ENCODE peak calls at places on chromosomes 11 and 22, in six cellular contexts. J, C, Q, Y, E and N are unnamed samples.
A peak's percentile ranks its signal among the peaks of the same experiment; 100 is the strongest.

GRCh38 chr11:83006877-83007330 is 64.8 kb downstream of the RAB30 start:
- DNase-seq in Y (no peak), E (no peak), Q (no peak), J (no peak), C (no peak), N (no peak)

GRCh38 chr11:118090545-118091162 is 3.9 kb upstream of the SMIM35 start:
- DNase-seq in J (no peak), Y (peak; percentile 52), C (no peak), Q (no peak), E (no peak), N (no peak)

GRCh38 chr11:10487002-10487647 is 32.1 kb downstream of the AMPD3 start:
- DNase-seq in C (no peak), Y (no peak), E (no peak), Q (no peak), J (no peak), N (no peak)

GRCh38 chr11:85685820-85686459 is at the start of gene CCDC89:
- DNase-seq in Y (peak; percentile 68), E (peak; percentile 97), C (no peak), J (peak; percentile 72), Q (peak; percentile 64), N (no peak)

GRCh38 chr11:77375114-77375513 is 73.6 kb upstream of the GDPD4 start:
- DNase-seq in J (no peak), Y (no peak), Q (no peak), C (no peak), E (no peak), N (no peak)

GRCh38 chr22:30308518-30309230 is 18.1 kb downstream of the TBC1D10A start:
- DNase-seq in C (no peak), J (no peak), E (no peak), Y (no peak), Q (no peak), N (no peak)

GRCh38 chr22:27990879-27991278 is 71.8 kb upstream of the PITPNB start:
- DNase-seq in E (no peak), C (peak; percentile 83), Y (peak; percentile 63), J (peak; percentile 81), Q (no peak), N (no peak)

GRCh38 chr22:46737976-46738641 is at the start of gene CERK:
- DNase-seq in Q (no peak), C (peak; percentile 74), E (no peak), Y (peak; percentile 36), J (peak; percentile 84), N (peak; percentile 70)

GRCh38 chr22:31241200-31241599 is 29.1 kb downstream of the LIMK2 start:
- DNase-seq in E (no peak), C (no peak), Y (peak; percentile 19), J (no peak), Q (no peak), N (no peak)

GRCh38 chr11:65551572-65552398 is 6.4 kb downstream of the LTBP3 start:
- DNase-seq in E (no peak), J (peak; percentile 44), Q (no peak), Y (peak; percentile 70), C (peak; percentile 92), N (peak; percentile 53)
- H3K27me3 ChIP-seq in E (no peaks in the 10 kb centered on the region), J (no peaks in the 10 kb centered on the region), Q (no peaks in the 10 kb centered on the region), Y (no peaks in the 10 kb centered on the region), C (peaks cover 33% of the 10 kb centered on the region), N (no peaks in the 10 kb centered on the region)

GRCh38 chr22:45506961-45507360 is 4.3 kb downstream of the FBLN1 start:
- DNase-seq in E (no peak), Y (no peak), Q (no peak), J (peak; percentile 11), C (no peak), N (no peak)
- H3K27me3 ChIP-seq in E (no peaks in the 10 kb centered on the region), Y (no peaks in the 10 kb centered on the region), Q (no peaks in the 10 kb centered on the region), J (no peaks in the 10 kb centered on the region), C (no peaks in the 10 kb centered on the region), N (peaks cover 31% of the 10 kb centered on the region)

DNA sequence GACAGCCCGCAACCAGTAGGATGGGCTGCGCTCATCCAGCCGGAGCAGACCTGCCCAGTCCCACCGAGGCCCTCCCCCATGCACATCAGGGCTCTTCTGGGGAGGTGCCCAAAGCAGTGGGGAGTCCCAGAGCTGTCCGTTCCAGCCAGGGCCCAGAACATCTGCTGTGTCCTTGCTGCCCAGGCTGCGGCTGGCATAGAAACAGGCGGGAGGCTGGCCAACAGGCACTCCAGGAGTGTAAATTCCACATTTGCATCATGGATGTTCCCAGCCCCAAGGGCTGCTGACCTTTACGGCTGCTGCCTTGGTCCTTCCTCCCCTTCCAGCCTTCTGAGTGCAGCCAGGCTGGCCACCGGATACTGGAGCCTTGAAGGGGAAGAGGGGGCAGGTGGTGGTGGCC is 30.0 kb upstream of the SYT7 start:
- DNase-seq in C (no peak), Y (no peak), J (peak; percentile 57), Q (no peak), E (no peak), N (no peak)
- H3K27me3 ChIP-seq in C (no peaks in the 10 kb centered on the region), Y (peaks cover 15% of the 10 kb centered on the region), J (no peaks in the 10 kb centered on the region), Q (no peaks in the 10 kb centered on the region), E (peaks cover 21% of the 10 kb centered on the region), N (peaks cover 6% of the 10 kb centered on the region)

DNA sequence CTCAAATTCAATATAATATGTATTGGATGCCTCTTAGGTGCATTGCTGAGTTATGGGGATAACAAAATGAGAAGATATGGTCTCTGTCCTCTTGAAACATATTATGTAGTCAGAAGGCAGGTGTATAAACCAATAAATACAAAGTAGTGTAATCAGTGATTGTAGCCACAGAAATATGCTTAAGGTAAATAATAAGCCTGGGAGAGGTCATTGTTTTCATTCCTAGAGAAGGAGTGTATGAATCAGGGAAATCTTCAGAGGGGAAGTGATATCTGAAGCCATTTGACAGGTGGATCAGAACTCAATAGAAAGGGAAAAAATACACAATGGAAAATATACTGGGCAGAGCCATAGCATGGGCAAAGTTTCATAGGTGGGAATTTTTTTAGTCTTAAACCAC is 192.7 kb downstream of the FAT3 start:
- DNase-seq in E (no peak), J (no peak), Q (no peak), Y (no peak), C (no peak), N (no peak)
- H3K27me3 ChIP-seq in E (no peaks in the 10 kb centered on the region), J (no peaks in the 10 kb centered on the region), Q (no peaks in the 10 kb centered on the region), Y (no peaks in the 10 kb centered on the region), C (no peaks in the 10 kb centered on the region), N (no peaks in the 10 kb centered on the region)

GRCh38 chr22:23387827-23388491 is 192.1 kb downstream of the IGLL1 start:
- DNase-seq in J (no peak), C (no peak), Y (no peak), E (no peak), Q (no peak), N (no peak)

GRCh38 chr22:23386822-23387580 is 193.1 kb downstream of the IGLL1 start:
- DNase-seq in Y (no peak), C (no peak), J (no peak), Q (no peak), E (no peak), N (no peak)

GRCh38 chr22:23388492-23389009 is 191.5 kb downstream of the IGLL1 start:
- DNase-seq in Y (no peak), J (no peak), Q (no peak), C (no peak), E (no peak), N (no peak)

GRCh38 chr22:23391022-23391421 is 189.1 kb downstream of the IGLL1 start:
- DNase-seq in Y (no peak), E (no peak), J (no peak), Q (no peak), C (no peak), N (no peak)

GRCh38 chr22:23389271-23390071 is 190.6 kb downstream of the IGLL1 start:
- DNase-seq in J (no peak), Q (no peak), E (no peak), Y (peak; percentile 16), C (peak; percentile 47), N (no peak)
- H3K27me3 ChIP-seq in J (no peaks in the 10 kb centered on the region), Q (no peaks in the 10 kb centered on the region), E (no peaks in the 10 kb centered on the region), Y (peaks cover 34% of the 10 kb centered on the region), C (no peaks in the 10 kb centered on the region), N (no peaks in the 10 kb centered on the region)